ENCODE peak calls at places on chromosome 22, in nine cellular contexts. N is CD8-positive, alpha-beta memory T cell; K is GM23248; Z is colonic mucosa; W is mucosa of descending colon; C is adrenal gland; E is fibroblast of lung; U is adipocyte; X is A549. B is an unnamed sample. For H3K4me1, the result is how much of the 10 kb centered on the place peaks cover.

GRCh38 chr22:37681556-37682049 is 4.5 kb upstream of the NOL12 start:
- DNase-seq in X (no peak), W (peak), K (peak), C (peak), U (peak), E (peak), Z (peak), N (peak), B (peak)

GRCh38 chr22:48382197-48382596 is 1445.5 kb downstream of the BRD1 start:
- DNase-seq in C (no peak), E (no peak), U (no peak), Z (no peak), K (no peak), W (no peak), X (no peak), N (no peak), B (no peak)

GRCh38 chr22:37957232-37957631 is 3.7 kb downstream of the POLR2F start:
- DNase-seq in C (no peak), U (no peak), X (no peak), E (no peak), W (no peak), N (no peak), Z (no peak), K (no peak), B (no peak)

GRCh38 chr22:19816372-19817119 is 38.1 kb downstream of the GNB1L start:
- DNase-seq in W (no peak), E (no peak), X (no peak), K (no peak), Z (no peak), U (no peak), N (no peak), C (no peak), B (no peak)

GRCh38 chr22:24170189-24170588 is 11.1 kb upstream of the SUSD2 start:
- DNase-seq in X (no peak), Z (no peak), C (no peak), W (no peak), E (no peak), U (no peak), K (no peak), N (no peak), B (no peak)

GRCh38 chr22:41910599-41911291 is 4.1 kb downstream of the SHISA8 start:
- DNase-seq in E (no peak), X (no peak), K (peak), C (peak), U (peak), N (peak), W (no peak), Z (no peak), B (no peak)

GRCh38 chr22:44660051-44660830 is 41.8 kb upstream of the PRR5 start:
- DNase-seq in X (no peak), Z (no peak), N (no peak), U (no peak), C (no peak), E (no peak), W (no peak), K (no peak), B (no peak)

GRCh38 chr22:28955817-28956216 is 72.4 kb downstream of the ZNRF3 start:
- DNase-seq in U (no peak), X (no peak), K (no peak), N (peak), W (no peak), E (peak), Z (no peak), C (no peak), B (no peak)

GRCh38 chr22:39364646-39365405 is 15.0 kb downstream of the SYNGR1 start:
- DNase-seq in Z (no peak), K (peak), W (no peak), E (peak), X (no peak), U (peak), C (no peak), N (no peak), B (no peak)

GRCh38 chr22:35104491-35104890 is 38.5 kb downstream of the ISX start:
- DNase-seq in N (no peak), K (no peak), U (no peak), W (no peak), C (no peak), X (no peak), Z (no peak), E (no peak), B (no peak)

GRCh38 chr22:24325105-24325757 is 54.6 kb downstream of the SPECC1L start:
- DNase-seq in U (peak), C (peak), Z (peak), K (peak), W (no peak), N (peak), X (peak), E (peak), B (no peak)

GRCh38 chr22:19536564-19536963 is 12.4 kb upstream of the CLDN5 start:
- DNase-seq in X (no peak), Z (no peak), U (no peak), W (no peak), C (no peak), K (no peak), E (no peak), N (no peak), B (no peak)

GRCh38 chr22:42932857-42933782 is 76.0 kb upstream of the ARFGAP3 start:
- DNase-seq in K (peak), U (no peak), X (no peak), C (no peak), Z (no peak), E (no peak), W (no peak), N (no peak), B (no peak)

GRCh38 chr22:29072979-29073617 is at the start of gene KREMEN1:
- DNase-seq in N (peak), C (no peak), X (no peak), W (peak), E (no peak), K (no peak), Z (peak), U (no peak), B (peak)

GRCh38 chr22:31276426-31277167 is 15.7 kb downstream of the PIK3IP1 start:
- DNase-seq in N (no peak), C (no peak), K (no peak), W (no peak), E (no peak), U (no peak), X (no peak), Z (no peak), B (no peak)

GRCh38 chr22:31995046-31995445 is 48.0 kb upstream of the SLC5A1 start:
- DNase-seq in U (no peak), C (no peak), N (no peak), W (no peak), K (no peak), Z (no peak), E (no peak), X (no peak), B (no peak)

GRCh38 chr22:21451545-21452520 is 15.4 kb upstream of the TMEM191C start:
- DNase-seq in W (peak), E (no peak), N (no peak), C (no peak), X (no peak), K (no peak), Z (peak), U (no peak), B (no peak)

GRCh38 chr22:25419247-25420113 is 145.0 kb upstream of the GRK3 start:
- DNase-seq in X (no peak), W (peak), N (no peak), Z (peak), C (peak), K (peak), U (peak), E (peak), B (no peak)

GRCh38 chr22:21026783-21027692 is 5.3 kb downstream of the SLC7A4 start:
- DNase-seq in E (peak), C (no peak), Z (no peak), N (no peak), W (no peak), X (no peak), U (peak), K (peak), B (no peak)

GRCh38 chr22:27965547-27965946 is 46.5 kb upstream of the PITPNB start:
- DNase-seq in W (no peak), E (no peak), Z (no peak), C (no peak), U (no peak), K (no peak), X (no peak), N (no peak), B (no peak)

GRCh38 chr22:30908051-30908461 is 60.5 kb downstream of the MORC2 start:
- DNase-seq in U (no peak), N (no peak), K (no peak), C (no peak), E (no peak), Z (no peak), W (peak), X (no peak), B (no peak)

GRCh38 chr22:39120983-39121382 is 23.9 kb downstream of the APOBEC3H start:
- DNase-seq in E (no peak), X (no peak), N (no peak), Z (no peak), K (no peak), W (no peak), U (no peak), C (no peak), B (no peak)

GRCh38 chr22:32916025-32916424 is 114.5 kb downstream of the TIMP3 start:
- DNase-seq in E (no peak), K (no peak), W (no peak), C (no peak), N (no peak), X (no peak), Z (no peak), U (no peak), B (no peak)

GRCh38 chr22:31681625-31682345 is 19.8 kb upstream of the PISD start:
- DNase-seq in C (peak), N (no peak), K (peak), U (peak), X (no peak), E (peak), Z (no peak), W (peak), B (peak)

GRCh38 chr22:48488149-48488551 is 1339.5 kb downstream of the BRD1 start:
- DNase-seq in N (no peak), C (no peak), W (no peak), Z (no peak), X (no peak), E (no peak), K (peak), U (no peak), B (no peak)

GRCh38 chr22:21947040-21948014 is 5.3 kb downstream of the PPM1F start:
- DNase-seq in U (peak), K (peak), E (peak), Z (no peak), W (no peak), C (no peak), X (no peak), N (no peak), B (no peak)

GRCh38 chr22:31080164-31080847 is 812 bp upstream of the SMTN start:
- DNase-seq in W (no peak), N (no peak), U (no peak), X (no peak), Z (no peak), C (no peak), E (no peak), K (no peak), B (no peak)

GRCh38 chr22:28885939-28886338 is 2.6 kb downstream of the ZNRF3 start:
- DNase-seq in C (no peak), U (no peak), X (no peak), E (no peak), Z (peak), W (no peak), N (no peak), K (no peak), B (no peak)

GRCh38 chr22:34293324-34293723 is 373.0 kb upstream of the LARGE1 start:
- DNase-seq in X (no peak), C (no peak), E (no peak), U (no peak), N (no peak), W (no peak), K (no peak), Z (no peak), B (no peak)

GRCh38 chr22:20998411-20999336 is 3.2 kb downstream of the THAP7 start:
- DNase-seq in W (peak), C (no peak), X (no peak), U (no peak), N (no peak), E (no peak), Z (no peak), K (peak), B (no peak)

GRCh38 chr22:19109198-19110063 is 12.8 kb downstream of the DGCR2 start:
- DNase-seq in C (peak), Z (no peak), U (peak), X (no peak), W (no peak), K (peak), E (peak), N (peak), B (no peak)

GRCh38 chr22:46770726-46771125 is 8.3 kb downstream of the TBC1D22A start:
- DNase-seq in N (no peak), C (peak), U (no peak), E (no peak), K (no peak), X (no peak), W (peak), Z (no peak), B (peak)

GRCh38 chr22:23403720-23404688 is 176.1 kb downstream of the IGLL1 start:
- DNase-seq in E (no peak), Z (no peak), W (no peak), U (no peak), N (no peak), K (peak), X (no peak), C (peak), B (no peak)

GRCh38 chr22:38740754-38741153 is 15.0 kb downstream of the SUN2 start:
- DNase-seq in X (no peak), Z (no peak), K (no peak), E (no peak), C (no peak), W (peak), U (no peak), N (no peak), B (no peak)

DNA sequence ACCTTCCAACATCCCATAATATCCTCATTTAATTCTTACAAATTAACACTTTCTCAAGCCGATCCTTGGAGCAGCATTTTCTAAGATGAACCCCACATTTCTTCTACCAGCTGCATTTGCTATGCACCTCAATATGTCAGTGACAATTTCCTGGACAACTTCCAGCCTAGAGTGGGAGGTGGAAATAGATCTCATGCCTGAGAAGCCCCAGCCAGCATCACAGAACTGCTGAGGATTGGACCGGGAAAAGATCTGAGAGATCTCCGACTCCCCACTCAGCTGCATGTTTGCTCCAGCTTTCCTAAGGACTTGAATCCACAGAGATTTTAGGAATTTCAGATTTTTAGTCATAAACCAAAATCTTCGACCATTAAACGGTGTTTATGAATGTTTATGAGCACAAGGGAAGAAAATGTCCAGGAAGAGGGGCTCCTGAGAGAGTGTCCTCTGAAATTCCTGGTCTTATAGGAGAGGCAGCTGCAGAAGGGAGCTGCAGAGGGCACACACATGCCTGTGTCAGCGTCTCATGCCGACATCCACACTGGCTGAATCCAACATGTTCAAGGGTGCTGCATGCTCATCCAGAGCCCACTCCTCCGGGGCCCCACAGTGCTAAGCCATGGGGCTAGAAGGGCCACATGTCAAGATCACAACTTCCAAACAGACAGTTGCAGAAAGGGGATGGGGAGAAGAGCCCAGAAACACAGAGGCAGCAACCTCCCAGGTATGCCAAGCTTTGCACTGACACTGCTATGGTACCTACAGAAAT is 68.6 kb downstream of the MICAL3 start:
- DNase-seq in E (no peak), Z (no peak), W (no peak), U (no peak), X (no peak), K (no peak), C (no peak), N (no peak), B (no peak)
- H3K4me1 ChIP-seq in E (under half), Z (under half), W (under half), U (under half), X (under half), K (under half), C (under half), N (under half), B (under half)

DNA sequence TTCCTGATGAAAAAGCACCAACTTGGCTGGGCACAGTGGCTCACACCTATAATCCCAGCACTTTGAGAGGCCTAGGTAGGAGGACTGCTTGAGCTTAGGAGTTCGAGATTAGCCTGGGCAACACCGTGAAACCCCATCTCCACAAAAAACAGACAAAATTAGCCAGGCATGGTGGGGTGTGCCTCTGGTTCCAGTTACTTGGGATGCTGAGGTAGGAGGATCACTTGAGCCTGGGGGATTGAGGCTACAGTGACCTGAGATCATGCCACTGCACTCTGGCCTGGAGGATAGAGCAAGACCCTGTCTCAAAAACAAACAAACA is 3.0 kb downstream of the HPS4 start:
- DNase-seq in K (no peak), W (no peak), U (no peak), C (no peak), N (no peak), Z (no peak), X (no peak), E (no peak), B (no peak)
- H3K4me3 ChIP-seq in K (no peak), W (no peak), U (no peak), C (no peak), N (no peak), Z (no peak), X (no peak), E (no peak), B (no peak)

DNA sequence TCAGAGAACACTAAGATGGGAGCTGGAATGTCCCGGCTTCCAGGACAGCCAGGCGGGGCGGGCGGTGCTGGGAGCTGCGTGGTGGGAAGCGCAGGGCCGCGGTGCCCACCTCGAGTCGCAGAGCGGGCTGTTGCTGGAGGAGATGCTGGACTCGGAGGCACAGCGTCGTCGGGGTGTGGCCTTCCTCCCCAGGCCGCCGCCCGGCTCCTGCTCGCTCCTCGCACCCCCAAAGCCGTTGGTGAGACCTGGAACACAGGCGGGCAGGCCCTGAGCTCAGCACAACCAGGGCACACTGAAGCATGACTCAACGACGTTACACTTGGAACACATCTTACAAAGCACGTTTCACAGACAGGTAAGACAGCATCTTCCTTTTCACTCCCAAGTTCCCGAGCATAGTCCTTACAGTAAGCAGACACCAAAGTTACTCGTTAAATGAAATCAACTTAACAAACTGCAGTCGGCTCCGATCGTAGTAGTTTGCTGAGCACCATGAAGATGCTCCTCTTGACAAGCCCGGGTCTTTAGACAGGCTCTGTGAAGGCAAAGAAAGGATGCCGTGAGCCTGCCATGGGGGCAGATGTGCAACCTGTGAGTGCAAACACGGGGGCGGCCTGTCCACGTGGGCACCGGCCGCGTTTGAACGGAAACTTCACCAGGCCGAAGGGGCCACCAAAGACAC is 50.0 kb downstream of the BRD1 start:
- DNase-seq in Z (no peak), X (no peak), U (no peak), W (peak), K (no peak), C (no peak), E (no peak), N (no peak), B (no peak)
- H3K4me1 ChIP-seq in Z (under half), X (under half), U (under half), W (under half), K (under half), C (under half), E (under half), N (under half), B (under half)

GRCh38 chr22:45671051-45671782 is 417 bp upstream of the ATXN10 start:
- DNase-seq in C (peak), E (no peak), K (peak), W (peak), N (no peak), U (peak), Z (peak), X (no peak), B (peak)
- H3K4me3 ChIP-seq in C (peak), E (peak), K (peak), W (peak), N (peak), U (peak), Z (peak), X (peak), B (peak)

B was measured in ovary.